ENCODE peak calls at places on chromosomes 11 and 22, in seven cellular contexts. R is A549, H is mesothelial cell of epicardium, N is uterus, V is brain microvascular endothelial cell, Q is SHP77, L is iris pigment epithelial cell. A is an unnamed sample.

GRCh38 chr11:127106938-127107337 is 106.4 kb upstream of the KIRREL3 start:
- DNase-seq in R (no peak), H (no peak), N (no peak), V (no peak), Q (no peak), L (no peak), A (no peak)

GRCh38 chr22:28015676-28016601 is 96.9 kb upstream of the PITPNB start:
- DNase-seq in R (no peak), H (no peak), N (peak; percentile 11), V (no peak), Q (no peak), L (no peak), A (peak; percentile 51)

GRCh38 chr11:114880458-114880857 is 202.1 kb downstream of the NXPE2 start:
- DNase-seq in R (no peak), H (no peak), N (no peak), V (no peak), Q (no peak), L (no peak), A (no peak)

GRCh38 chr11:33630936-33631748 is 69.5 kb downstream of the C11orf91 start:
- DNase-seq in R (no peak), H (no peak), N (no peak), V (no peak), Q (no peak), L (peak; percentile 26), A (no peak)

GRCh38 chr11:44817207-44817944 is 90.6 kb downstream of the TSPAN18 start:
- DNase-seq in R (no peak), H (no peak), N (no peak), V (no peak), Q (no peak), L (no peak), A (no peak)

GRCh38 chr22:23289851-23290724 is 109.8 kb downstream of the BCR start:
- DNase-seq in R (peak; percentile 69), H (peak; percentile 60), N (no peak), V (peak; percentile 35), Q (no peak), L (peak; percentile 49), A (peak; percentile 70)

GRCh38 chr11:76524461-76524860 is 79.6 kb downstream of the EMSY start:
- DNase-seq in R (no peak), H (no peak), N (no peak), V (peak; percentile 20), Q (no peak), L (peak; percentile 59), A (no peak)

GRCh38 chr11:67195971-67196418 is 70.3 kb upstream of the GRK2 start:
- DNase-seq in R (no peak), H (no peak), N (peak; percentile 37), V (no peak), Q (no peak), L (peak; percentile 33), A (no peak)

GRCh38 chr11:82776377-82776776 is 42.7 kb upstream of the FAM181B start:
- DNase-seq in R (no peak), H (no peak), N (no peak), V (peak; percentile 41), Q (no peak), L (peak; percentile 5), A (no peak)

GRCh38 chr11:93403930-93404329 is 73.4 kb downstream of the DEUP1 start:
- DNase-seq in R (no peak), H (no peak), N (no peak), V (no peak), Q (no peak), L (no peak), A (no peak)

GRCh38 chr11:62535802-62536201 is 10.8 kb downstream of the AHNAK start:
- DNase-seq in R (no peak), H (no peak), N (no peak), V (no peak), Q (no peak), L (no peak), A (no peak)

GRCh38 chr11:1233351-1234053 is 10.6 kb downstream of the MUC5B start:
- DNase-seq in R (no peak), H (no peak), N (no peak), V (no peak), Q (no peak), L (no peak), A (peak; percentile 51)

GRCh38 chr22:19407649-19408606 is 23.6 kb downstream of the HIRA start:
- DNase-seq in R (no peak), H (peak; percentile 72), N (no peak), V (no peak), Q (no peak), L (peak; percentile 51), A (no peak)